ENCODE peak calls at places on chromosomes 13 and 19, in ten cellular contexts. One of them, this sample, is unnamed.

GRCh38 chr19:5254543-5254942 is 86.1 kb downstream of the PTPRS start:
- DNase-seq in SW 1271: no peak
- DNase-seq in endothelial cell: no peak
- DNase-seq in NK-92 treated with Interleukin-12 subunit alpha and Interleukin-12 subunit beta, amount 100 ng/mL, for 24 hours: no peak
- DNase-seq in HS-27A: no peak
- DNase-seq in uterus: no peak
- DNase-seq in AG08396: no peak
- DNase-seq in activated T-cell treated with anti-CD3 and anti-CD28 coated beads for 1 hour: no peak
- DNase-seq in posterior cingulate gyrus: no peak
- DNase-seq in activated CD4-positive, alpha-beta T cell treated with anti-CD3 and anti-CD28 coated beads for 1 hour: no peak
- DNase-seq in this sample: no peak

GRCh38 chr19:12867120-12868099 is 13.8 kb downstream of the DNASE2 start:
- DNase-seq in SW 1271: no peak
- DNase-seq in posterior cingulate gyrus: no peak
- DNase-seq in activated T-cell treated with anti-CD3 and anti-CD28 coated beads for 1 hour: peak; percentile 65
- DNase-seq in endothelial cell: peak; percentile 88
- DNase-seq in NK-92 treated with Interleukin-12 subunit alpha and Interleukin-12 subunit beta, amount 100 ng/mL, for 24 hours: no peak
- DNase-seq in activated CD4-positive, alpha-beta T cell treated with anti-CD3 and anti-CD28 coated beads for 1 hour: peak; percentile 58
- DNase-seq in AG08396: peak; percentile 93
- DNase-seq in uterus: no peak
- DNase-seq in HS-27A: no peak
- DNase-seq in this sample: no peak

GRCh38 chr13:70483599-70484276 is 375.5 kb upstream of the KLHL1 start:
- DNase-seq in activated T-cell treated with anti-CD3 and anti-CD28 coated beads for 1 hour: no peak
- DNase-seq in posterior cingulate gyrus: no peak
- DNase-seq in HS-27A: no peak
- DNase-seq in activated CD4-positive, alpha-beta T cell treated with anti-CD3 and anti-CD28 coated beads for 1 hour: no peak
- DNase-seq in uterus: no peak
- DNase-seq in SW 1271: no peak
- DNase-seq in NK-92 treated with Interleukin-12 subunit alpha and Interleukin-12 subunit beta, amount 100 ng/mL, for 24 hours: no peak
- DNase-seq in AG08396: no peak
- DNase-seq in endothelial cell: no peak
- DNase-seq in this sample: no peak

GRCh38 chr13:38803566-38803965 is 116.7 kb downstream of the FREM2 start:
- DNase-seq in activated CD4-positive, alpha-beta T cell treated with anti-CD3 and anti-CD28 coated beads for 1 hour: no peak
- DNase-seq in HS-27A: no peak
- DNase-seq in posterior cingulate gyrus: no peak
- DNase-seq in uterus: no peak
- DNase-seq in SW 1271: no peak
- DNase-seq in AG08396: no peak
- DNase-seq in endothelial cell: no peak
- DNase-seq in NK-92 treated with Interleukin-12 subunit alpha and Interleukin-12 subunit beta, amount 100 ng/mL, for 24 hours: no peak
- DNase-seq in activated T-cell treated with anti-CD3 and anti-CD28 coated beads for 1 hour: no peak
- DNase-seq in this sample: no peak

GRCh38 chr19:43460362-43461016 is 4.9 kb downstream of the LYPD3 start:
- DNase-seq in uterus: no peak
- DNase-seq in posterior cingulate gyrus: no peak
- DNase-seq in activated CD4-positive, alpha-beta T cell treated with anti-CD3 and anti-CD28 coated beads for 1 hour: no peak
- DNase-seq in endothelial cell: no peak
- DNase-seq in HS-27A: no peak
- DNase-seq in NK-92 treated with Interleukin-12 subunit alpha and Interleukin-12 subunit beta, amount 100 ng/mL, for 24 hours: no peak
- DNase-seq in SW 1271: no peak
- DNase-seq in AG08396: no peak
- DNase-seq in activated T-cell treated with anti-CD3 and anti-CD28 coated beads for 1 hour: no peak
- DNase-seq in this sample: no peak

GRCh38 chr13:111382411-111382810 is 62.0 kb downstream of the TEX29 start:
- DNase-seq in endothelial cell: no peak
- DNase-seq in HS-27A: no peak
- DNase-seq in posterior cingulate gyrus: no peak
- DNase-seq in uterus: no peak
- DNase-seq in SW 1271: no peak
- DNase-seq in NK-92 treated with Interleukin-12 subunit alpha and Interleukin-12 subunit beta, amount 100 ng/mL, for 24 hours: no peak
- DNase-seq in activated CD4-positive, alpha-beta T cell treated with anti-CD3 and anti-CD28 coated beads for 1 hour: no peak
- DNase-seq in activated T-cell treated with anti-CD3 and anti-CD28 coated beads for 1 hour: no peak
- DNase-seq in AG08396: no peak
- DNase-seq in this sample: no peak

GRCh38 chr13:22665531-22665930 is 515.2 kb upstream of the SGCG start:
- DNase-seq in HS-27A: no peak
- DNase-seq in activated T-cell treated with anti-CD3 and anti-CD28 coated beads for 1 hour: no peak
- DNase-seq in endothelial cell: no peak
- DNase-seq in NK-92 treated with Interleukin-12 subunit alpha and Interleukin-12 subunit beta, amount 100 ng/mL, for 24 hours: no peak
- DNase-seq in SW 1271: no peak
- DNase-seq in activated CD4-positive, alpha-beta T cell treated with anti-CD3 and anti-CD28 coated beads for 1 hour: no peak
- DNase-seq in uterus: no peak
- DNase-seq in AG08396: no peak
- DNase-seq in posterior cingulate gyrus: no peak
- DNase-seq in this sample: no peak

GRCh38 chr13:98334620-98335205 is 157.6 kb upstream of the RNF113B start:
- DNase-seq in posterior cingulate gyrus: no peak
- DNase-seq in activated T-cell treated with anti-CD3 and anti-CD28 coated beads for 1 hour: no peak
- DNase-seq in HS-27A: no peak
- DNase-seq in activated CD4-positive, alpha-beta T cell treated with anti-CD3 and anti-CD28 coated beads for 1 hour: no peak
- DNase-seq in endothelial cell: no peak
- DNase-seq in NK-92 treated with Interleukin-12 subunit alpha and Interleukin-12 subunit beta, amount 100 ng/mL, for 24 hours: no peak
- DNase-seq in SW 1271: no peak
- DNase-seq in uterus: no peak
- DNase-seq in AG08396: no peak
- DNase-seq in this sample: no peak

GRCh38 chr19:41697198-41697855 is 9.3 kb upstream of the CEACAM7 start:
- DNase-seq in AG08396: no peak
- DNase-seq in posterior cingulate gyrus: no peak
- DNase-seq in endothelial cell: no peak
- DNase-seq in activated T-cell treated with anti-CD3 and anti-CD28 coated beads for 1 hour: no peak
- DNase-seq in uterus: no peak
- DNase-seq in HS-27A: no peak
- DNase-seq in SW 1271: no peak
- DNase-seq in NK-92 treated with Interleukin-12 subunit alpha and Interleukin-12 subunit beta, amount 100 ng/mL, for 24 hours: no peak
- DNase-seq in activated CD4-positive, alpha-beta T cell treated with anti-CD3 and anti-CD28 coated beads for 1 hour: no peak
- DNase-seq in this sample: no peak

GRCh38 chr13:114151031-114151430 is 18.6 kb upstream of the RASA3 start:
- DNase-seq in NK-92 treated with Interleukin-12 subunit alpha and Interleukin-12 subunit beta, amount 100 ng/mL, for 24 hours: no peak
- DNase-seq in endothelial cell: no peak
- DNase-seq in activated CD4-positive, alpha-beta T cell treated with anti-CD3 and anti-CD28 coated beads for 1 hour: no peak
- DNase-seq in HS-27A: no peak
- DNase-seq in uterus: no peak
- DNase-seq in SW 1271: no peak
- DNase-seq in activated T-cell treated with anti-CD3 and anti-CD28 coated beads for 1 hour: no peak
- DNase-seq in posterior cingulate gyrus: no peak
- DNase-seq in AG08396: no peak
- DNase-seq in this sample: no peak

GRCh38 chr13:113969973-113970611 is 3.8 kb downstream of the C13orf46 start:
- DNase-seq in SW 1271: no peak
- DNase-seq in HS-27A: no peak
- DNase-seq in endothelial cell: no peak
- DNase-seq in activated T-cell treated with anti-CD3 and anti-CD28 coated beads for 1 hour: no peak
- DNase-seq in AG08396: no peak
- DNase-seq in NK-92 treated with Interleukin-12 subunit alpha and Interleukin-12 subunit beta, amount 100 ng/mL, for 24 hours: no peak
- DNase-seq in activated CD4-positive, alpha-beta T cell treated with anti-CD3 and anti-CD28 coated beads for 1 hour: no peak
- DNase-seq in uterus: no peak
- DNase-seq in posterior cingulate gyrus: no peak
- DNase-seq in this sample: no peak

GRCh38 chr13:66341978-66342377 is 888.2 kb downstream of the PCDH9 start:
- DNase-seq in NK-92 treated with Interleukin-12 subunit alpha and Interleukin-12 subunit beta, amount 100 ng/mL, for 24 hours: no peak
- DNase-seq in endothelial cell: no peak
- DNase-seq in SW 1271: no peak
- DNase-seq in AG08396: no peak
- DNase-seq in posterior cingulate gyrus: no peak
- DNase-seq in activated CD4-positive, alpha-beta T cell treated with anti-CD3 and anti-CD28 coated beads for 1 hour: no peak
- DNase-seq in activated T-cell treated with anti-CD3 and anti-CD28 coated beads for 1 hour: no peak
- DNase-seq in uterus: no peak
- DNase-seq in HS-27A: no peak
- DNase-seq in this sample: no peak

GRCh38 chr13:29125145-29125933 is 305.2 kb downstream of the MTUS2 start:
- DNase-seq in SW 1271: no peak
- DNase-seq in posterior cingulate gyrus: no peak
- DNase-seq in activated T-cell treated with anti-CD3 and anti-CD28 coated beads for 1 hour: no peak
- DNase-seq in activated CD4-positive, alpha-beta T cell treated with anti-CD3 and anti-CD28 coated beads for 1 hour: no peak
- DNase-seq in HS-27A: no peak
- DNase-seq in uterus: no peak
- DNase-seq in AG08396: no peak
- DNase-seq in NK-92 treated with Interleukin-12 subunit alpha and Interleukin-12 subunit beta, amount 100 ng/mL, for 24 hours: no peak
- DNase-seq in endothelial cell: no peak
- DNase-seq in this sample: no peak

GRCh38 chr13:112850273-112850672 is 118.7 kb upstream of the MCF2L start:
- DNase-seq in HS-27A: no peak
- DNase-seq in endothelial cell: no peak
- DNase-seq in AG08396: no peak
- DNase-seq in activated T-cell treated with anti-CD3 and anti-CD28 coated beads for 1 hour: no peak
- DNase-seq in uterus: no peak
- DNase-seq in activated CD4-positive, alpha-beta T cell treated with anti-CD3 and anti-CD28 coated beads for 1 hour: no peak
- DNase-seq in NK-92 treated with Interleukin-12 subunit alpha and Interleukin-12 subunit beta, amount 100 ng/mL, for 24 hours: no peak
- DNase-seq in posterior cingulate gyrus: no peak
- DNase-seq in SW 1271: no peak
- DNase-seq in this sample: no peak

GRCh38 chr13:44165895-44166496 is 207.6 kb upstream of the SERP2 start:
- DNase-seq in endothelial cell: no peak
- DNase-seq in NK-92 treated with Interleukin-12 subunit alpha and Interleukin-12 subunit beta, amount 100 ng/mL, for 24 hours: no peak
- DNase-seq in HS-27A: no peak
- DNase-seq in SW 1271: no peak
- DNase-seq in activated CD4-positive, alpha-beta T cell treated with anti-CD3 and anti-CD28 coated beads for 1 hour: no peak
- DNase-seq in AG08396: no peak
- DNase-seq in uterus: no peak
- DNase-seq in posterior cingulate gyrus: no peak
- DNase-seq in activated T-cell treated with anti-CD3 and anti-CD28 coated beads for 1 hour: no peak
- DNase-seq in this sample: no peak